ENCODE peak calls at places on chromosomes 12 and 14, in nine cellular contexts. One of them, this sample, is unnamed.

GRCh38 chr14:89214221-89214965 is 202.6 kb downstream of the FOXN3 start:
- DNase-seq in activated gamma-delta T cell treated with anti-CD3 and anti-CD28 coated beads, Interleukin-2, amount 50 U/mL, for 16 hours: no peak
- DNase-seq in stimulated activated CD4-positive, alpha-beta T cell treated with anti-CD3 and anti-CD28 coated beads, Interleukin-12 subunit alpha, Interleukin-12 subunit beta, amount 100 ng/mL, for 24 hours: no peak
- DNase-seq in ACHN: no peak
- DNase-seq in colonic mucosa: peak
- DNase-seq in germinal center: no peak
- DNase-seq in NCI-H1105: peak
- DNase-seq in T-helper 2 cell: no peak
- DNase-seq in HEK293T: no peak
- DNase-seq in this sample: no peak

GRCh38 chr14:20455355-20456300 is 602 bp downstream of the APEX1 start:
- DNase-seq in activated gamma-delta T cell treated with anti-CD3 and anti-CD28 coated beads, Interleukin-2, amount 50 U/mL, for 16 hours: no peak
- DNase-seq in stimulated activated CD4-positive, alpha-beta T cell treated with anti-CD3 and anti-CD28 coated beads, Interleukin-12 subunit alpha, Interleukin-12 subunit beta, amount 100 ng/mL, for 24 hours: no peak
- DNase-seq in ACHN: peak
- DNase-seq in colonic mucosa: no peak
- DNase-seq in germinal center: peak
- DNase-seq in NCI-H1105: peak
- DNase-seq in T-helper 2 cell: peak
- DNase-seq in HEK293T: peak
- DNase-seq in this sample: no peak

GRCh38 chr14:104392396-104393198 is 187.0 kb upstream of the C14orf180 start:
- DNase-seq in activated gamma-delta T cell treated with anti-CD3 and anti-CD28 coated beads, Interleukin-2, amount 50 U/mL, for 16 hours: no peak
- DNase-seq in stimulated activated CD4-positive, alpha-beta T cell treated with anti-CD3 and anti-CD28 coated beads, Interleukin-12 subunit alpha, Interleukin-12 subunit beta, amount 100 ng/mL, for 24 hours: no peak
- DNase-seq in ACHN: no peak
- DNase-seq in colonic mucosa: peak
- DNase-seq in germinal center: no peak
- DNase-seq in NCI-H1105: no peak
- DNase-seq in T-helper 2 cell: no peak
- DNase-seq in HEK293T: no peak
- DNase-seq in this sample: no peak

GRCh38 chr12:55068416-55069010 is 48.7 kb downstream of the NEUROD4 start:
- DNase-seq in activated gamma-delta T cell treated with anti-CD3 and anti-CD28 coated beads, Interleukin-2, amount 50 U/mL, for 16 hours: no peak
- DNase-seq in stimulated activated CD4-positive, alpha-beta T cell treated with anti-CD3 and anti-CD28 coated beads, Interleukin-12 subunit alpha, Interleukin-12 subunit beta, amount 100 ng/mL, for 24 hours: no peak
- DNase-seq in ACHN: peak
- DNase-seq in colonic mucosa: peak
- DNase-seq in germinal center: peak
- DNase-seq in NCI-H1105: peak
- DNase-seq in T-helper 2 cell: no peak
- DNase-seq in HEK293T: peak
- DNase-seq in this sample: peak

GRCh38 chr14:105709281-105710118 is 183.1 kb downstream of the TMEM121 start:
- DNase-seq in activated gamma-delta T cell treated with anti-CD3 and anti-CD28 coated beads, Interleukin-2, amount 50 U/mL, for 16 hours: no peak
- DNase-seq in stimulated activated CD4-positive, alpha-beta T cell treated with anti-CD3 and anti-CD28 coated beads, Interleukin-12 subunit alpha, Interleukin-12 subunit beta, amount 100 ng/mL, for 24 hours: no peak
- DNase-seq in ACHN: no peak
- DNase-seq in colonic mucosa: no peak
- DNase-seq in germinal center: no peak
- DNase-seq in NCI-H1105: no peak
- DNase-seq in T-helper 2 cell: no peak
- DNase-seq in HEK293T: no peak
- DNase-seq in this sample: no peak

GRCh38 chr14:76323331-76324050 is 52.4 kb upstream of the ESRRB start:
- DNase-seq in activated gamma-delta T cell treated with anti-CD3 and anti-CD28 coated beads, Interleukin-2, amount 50 U/mL, for 16 hours: no peak
- DNase-seq in stimulated activated CD4-positive, alpha-beta T cell treated with anti-CD3 and anti-CD28 coated beads, Interleukin-12 subunit alpha, Interleukin-12 subunit beta, amount 100 ng/mL, for 24 hours: no peak
- DNase-seq in ACHN: no peak
- DNase-seq in colonic mucosa: no peak
- DNase-seq in germinal center: no peak
- DNase-seq in NCI-H1105: no peak
- DNase-seq in T-helper 2 cell: no peak
- DNase-seq in HEK293T: no peak
- DNase-seq in this sample: no peak

GRCh38 chr12:66676241-66676640 is 2.6 kb downstream of the GRIP1 start:
- DNase-seq in activated gamma-delta T cell treated with anti-CD3 and anti-CD28 coated beads, Interleukin-2, amount 50 U/mL, for 16 hours: no peak
- DNase-seq in stimulated activated CD4-positive, alpha-beta T cell treated with anti-CD3 and anti-CD28 coated beads, Interleukin-12 subunit alpha, Interleukin-12 subunit beta, amount 100 ng/mL, for 24 hours: no peak
- DNase-seq in ACHN: no peak
- DNase-seq in colonic mucosa: no peak
- DNase-seq in germinal center: no peak
- DNase-seq in NCI-H1105: no peak
- DNase-seq in T-helper 2 cell: no peak
- DNase-seq in HEK293T: no peak
- DNase-seq in this sample: no peak

GRCh38 chr12:39341179-39341578 is 101.7 kb downstream of the KIF21A start:
- DNase-seq in activated gamma-delta T cell treated with anti-CD3 and anti-CD28 coated beads, Interleukin-2, amount 50 U/mL, for 16 hours: no peak
- DNase-seq in stimulated activated CD4-positive, alpha-beta T cell treated with anti-CD3 and anti-CD28 coated beads, Interleukin-12 subunit alpha, Interleukin-12 subunit beta, amount 100 ng/mL, for 24 hours: no peak
- DNase-seq in ACHN: no peak
- DNase-seq in colonic mucosa: no peak
- DNase-seq in germinal center: no peak
- DNase-seq in NCI-H1105: no peak
- DNase-seq in T-helper 2 cell: no peak
- DNase-seq in HEK293T: no peak
- DNase-seq in this sample: no peak

GRCh38 chr12:111842556-111843396 is 748 bp downstream of the MAPKAPK5 start:
- DNase-seq in activated gamma-delta T cell treated with anti-CD3 and anti-CD28 coated beads, Interleukin-2, amount 50 U/mL, for 16 hours: no peak
- DNase-seq in stimulated activated CD4-positive, alpha-beta T cell treated with anti-CD3 and anti-CD28 coated beads, Interleukin-12 subunit alpha, Interleukin-12 subunit beta, amount 100 ng/mL, for 24 hours: no peak
- DNase-seq in ACHN: peak
- DNase-seq in colonic mucosa: peak
- DNase-seq in germinal center: no peak
- DNase-seq in NCI-H1105: no peak
- DNase-seq in T-helper 2 cell: peak
- DNase-seq in HEK293T: peak
- DNase-seq in this sample: no peak

GRCh38 chr12:83015390-83016225 is 328.9 kb downstream of the TMTC2 start:
- DNase-seq in activated gamma-delta T cell treated with anti-CD3 and anti-CD28 coated beads, Interleukin-2, amount 50 U/mL, for 16 hours: no peak
- DNase-seq in stimulated activated CD4-positive, alpha-beta T cell treated with anti-CD3 and anti-CD28 coated beads, Interleukin-12 subunit alpha, Interleukin-12 subunit beta, amount 100 ng/mL, for 24 hours: no peak
- DNase-seq in ACHN: peak
- DNase-seq in colonic mucosa: no peak
- DNase-seq in germinal center: no peak
- DNase-seq in NCI-H1105: no peak
- DNase-seq in T-helper 2 cell: no peak
- DNase-seq in HEK293T: no peak
- DNase-seq in this sample: no peak

GRCh38 chr14:64363265-64363840 is 24.8 kb upstream of the MTHFD1 start:
- DNase-seq in activated gamma-delta T cell treated with anti-CD3 and anti-CD28 coated beads, Interleukin-2, amount 50 U/mL, for 16 hours: no peak
- DNase-seq in stimulated activated CD4-positive, alpha-beta T cell treated with anti-CD3 and anti-CD28 coated beads, Interleukin-12 subunit alpha, Interleukin-12 subunit beta, amount 100 ng/mL, for 24 hours: no peak
- DNase-seq in ACHN: no peak
- DNase-seq in colonic mucosa: no peak
- DNase-seq in germinal center: no peak
- DNase-seq in NCI-H1105: no peak
- DNase-seq in T-helper 2 cell: no peak
- DNase-seq in HEK293T: no peak
- DNase-seq in this sample: no peak

GRCh38 chr14:68939893-68940613 is 39.0 kb downstream of the ACTN1 start:
- DNase-seq in activated gamma-delta T cell treated with anti-CD3 and anti-CD28 coated beads, Interleukin-2, amount 50 U/mL, for 16 hours: no peak
- DNase-seq in stimulated activated CD4-positive, alpha-beta T cell treated with anti-CD3 and anti-CD28 coated beads, Interleukin-12 subunit alpha, Interleukin-12 subunit beta, amount 100 ng/mL, for 24 hours: no peak
- DNase-seq in ACHN: peak
- DNase-seq in colonic mucosa: peak
- DNase-seq in germinal center: no peak
- DNase-seq in NCI-H1105: no peak
- DNase-seq in T-helper 2 cell: no peak
- DNase-seq in HEK293T: peak
- DNase-seq in this sample: peak

GRCh38 chr14:85579957-85580356 is 50.0 kb downstream of the FLRT2 start:
- DNase-seq in activated gamma-delta T cell treated with anti-CD3 and anti-CD28 coated beads, Interleukin-2, amount 50 U/mL, for 16 hours: no peak
- DNase-seq in stimulated activated CD4-positive, alpha-beta T cell treated with anti-CD3 and anti-CD28 coated beads, Interleukin-12 subunit alpha, Interleukin-12 subunit beta, amount 100 ng/mL, for 24 hours: no peak
- DNase-seq in ACHN: no peak
- DNase-seq in colonic mucosa: no peak
- DNase-seq in germinal center: no peak
- DNase-seq in NCI-H1105: no peak
- DNase-seq in T-helper 2 cell: no peak
- DNase-seq in HEK293T: no peak
- DNase-seq in this sample: no peak

GRCh38 chr14:103607039-103607668 is 21.9 kb upstream of the KLC1 start:
- DNase-seq in activated gamma-delta T cell treated with anti-CD3 and anti-CD28 coated beads, Interleukin-2, amount 50 U/mL, for 16 hours: peak
- DNase-seq in stimulated activated CD4-positive, alpha-beta T cell treated with anti-CD3 and anti-CD28 coated beads, Interleukin-12 subunit alpha, Interleukin-12 subunit beta, amount 100 ng/mL, for 24 hours: no peak
- DNase-seq in ACHN: no peak
- DNase-seq in colonic mucosa: peak
- DNase-seq in germinal center: peak
- DNase-seq in NCI-H1105: peak
- DNase-seq in T-helper 2 cell: no peak
- DNase-seq in HEK293T: no peak
- DNase-seq in this sample: peak

GRCh38 chr12:8698132-8698829 is 490 bp downstream of the RIMKLB start:
- DNase-seq in activated gamma-delta T cell treated with anti-CD3 and anti-CD28 coated beads, Interleukin-2, amount 50 U/mL, for 16 hours: peak
- DNase-seq in stimulated activated CD4-positive, alpha-beta T cell treated with anti-CD3 and anti-CD28 coated beads, Interleukin-12 subunit alpha, Interleukin-12 subunit beta, amount 100 ng/mL, for 24 hours: no peak
- DNase-seq in ACHN: peak
- DNase-seq in colonic mucosa: peak
- DNase-seq in germinal center: peak
- DNase-seq in NCI-H1105: no peak
- DNase-seq in T-helper 2 cell: peak
- DNase-seq in HEK293T: peak
- DNase-seq in this sample: peak

GRCh38 chr14:37232907-37233481 is 35.3 kb downstream of the MIPOL1 start:
- DNase-seq in activated gamma-delta T cell treated with anti-CD3 and anti-CD28 coated beads, Interleukin-2, amount 50 U/mL, for 16 hours: no peak
- DNase-seq in stimulated activated CD4-positive, alpha-beta T cell treated with anti-CD3 and anti-CD28 coated beads, Interleukin-12 subunit alpha, Interleukin-12 subunit beta, amount 100 ng/mL, for 24 hours: no peak
- DNase-seq in ACHN: peak
- DNase-seq in colonic mucosa: no peak
- DNase-seq in germinal center: peak
- DNase-seq in NCI-H1105: peak
- DNase-seq in T-helper 2 cell: no peak
- DNase-seq in HEK293T: peak
- DNase-seq in this sample: no peak

GRCh38 chr12:75853621-75854020 is 178.0 kb downstream of the PHLDA1 start:
- DNase-seq in activated gamma-delta T cell treated with anti-CD3 and anti-CD28 coated beads, Interleukin-2, amount 50 U/mL, for 16 hours: no peak
- DNase-seq in stimulated activated CD4-positive, alpha-beta T cell treated with anti-CD3 and anti-CD28 coated beads, Interleukin-12 subunit alpha, Interleukin-12 subunit beta, amount 100 ng/mL, for 24 hours: no peak
- DNase-seq in ACHN: no peak
- DNase-seq in colonic mucosa: no peak
- DNase-seq in germinal center: no peak
- DNase-seq in NCI-H1105: no peak
- DNase-seq in T-helper 2 cell: no peak
- DNase-seq in HEK293T: no peak
- DNase-seq in this sample: peak

This sample was measured in glutamatergic neuron.